ENCODE peak calls at places on chromosomes 16 and 17, in seven cellular contexts. V, M, S, J, P, L and O are unnamed samples.

GRCh38 chr16:23974223-23974622 is 138.4 kb downstream of the PRKCB start:
- DNase-seq in V (no peak), M (peak; percentile 92), S (no peak), J (no peak), P (peak; percentile 86), L (no peak), O (no peak)

GRCh38 chr16:66523861-66524354 is 26.0 kb downstream of the TK2 start:
- DNase-seq in V (no peak), M (no peak), S (no peak), J (no peak), P (no peak), L (peak; percentile 88), O (no peak)

GRCh38 chr17:81034168-81034777 is 678 bp upstream of the BAIAP2 start:
- DNase-seq in V (no peak), M (no peak), S (no peak), J (no peak), P (peak; percentile 50), L (no peak), O (no peak)

GRCh38 chr16:2935418-2935817 is 23.7 kb downstream of the FLYWCH1 start:
- DNase-seq in V (no peak), M (no peak), S (no peak), J (no peak), P (no peak), L (no peak), O (no peak)

GRCh38 chr17:76968707-76969597 is 100.7 kb downstream of the MGAT5B start:
- DNase-seq in V (no peak), M (peak; percentile 99), S (peak; percentile 60), J (no peak), P (peak; percentile 99), L (peak; percentile 20), O (no peak)

GRCh38 chr17:12254460-12254859 is 233.8 kb downstream of the MAP2K4 start:
- DNase-seq in V (no peak), M (no peak), S (no peak), J (no peak), P (no peak), L (no peak), O (no peak)

GRCh38 chr16:1491327-1491726 is 1.8 kb upstream of the TELO2 start:
- DNase-seq in V (no peak), M (peak; percentile 46), S (no peak), J (no peak), P (no peak), L (no peak), O (no peak)

GRCh38 chr17:45705123-45706009 is 78.8 kb upstream of the CRHR1 start:
- DNase-seq in V (no peak), M (no peak), S (peak; percentile 86), J (no peak), P (peak; percentile 51), L (no peak), O (no peak)

GRCh38 chr16:84244728-84245127 is 4.9 kb upstream of the KCNG4 start:
- DNase-seq in V (no peak), M (no peak), S (no peak), J (no peak), P (no peak), L (no peak), O (no peak)

GRCh38 chr16:84247341-84247740 is 7.5 kb upstream of the KCNG4 start:
- DNase-seq in V (no peak), M (no peak), S (peak; percentile 92), J (no peak), P (no peak), L (no peak), O (no peak)

GRCh38 chr16:84245933-84246678 is 6.3 kb upstream of the KCNG4 start:
- DNase-seq in V (no peak), M (no peak), S (no peak), J (no peak), P (no peak), L (no peak), O (no peak)

GRCh38 chr16:84246679-84247077 is 6.9 kb upstream of the KCNG4 start:
- DNase-seq in V (no peak), M (no peak), S (peak; percentile 51), J (no peak), P (no peak), L (no peak), O (no peak)

DNA sequence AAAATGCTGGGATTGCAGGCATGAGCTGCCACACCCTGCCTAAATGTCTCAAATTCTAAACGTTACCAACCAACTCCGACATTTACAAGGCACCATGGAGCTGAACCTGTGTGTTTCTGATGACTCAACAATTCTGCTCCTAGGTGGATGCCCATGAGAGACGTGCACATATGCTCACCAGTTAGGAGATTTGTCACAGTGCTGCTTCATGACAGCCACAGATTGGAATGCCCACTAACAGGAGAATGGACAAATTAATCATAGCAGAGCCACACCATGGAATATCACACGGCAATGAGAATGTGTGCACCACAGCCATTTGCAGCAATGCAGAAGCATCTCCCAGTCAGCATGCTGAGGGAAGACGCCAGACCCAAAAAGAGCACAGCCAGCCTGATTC is 8.0 kb upstream of the KCNG4 start:
- DNase-seq in V (no peak), M (no peak), S (peak; percentile 97), J (no peak), P (no peak), L (no peak), O (no peak)
- H3K27ac ChIP-seq in V (no peak overlapping the region), M (no peak overlapping the region), S (peak overlapping the region; percentile 90), J (no peak overlapping the region), P (no peak overlapping the region), L (no peak overlapping the region), O (no peak overlapping the region)

GRCh38 chr16:27335349-27336052 is 21.7 kb downstream of the IL4R start:
- DNase-seq in V (no peak), M (no peak), S (no peak), J (no peak), P (no peak), L (no peak), O (no peak)
- H3K27ac ChIP-seq in V (peak overlapping the region; percentile 98), M (no peak overlapping the region), S (no peak overlapping the region), J (no peak overlapping the region), P (no peak overlapping the region), L (no peak overlapping the region), O (no peak overlapping the region)

GRCh38 chr17:9235346-9235745 is 214.0 kb downstream of the NTN1 start:
- DNase-seq in V (no peak), M (no peak), S (no peak), J (no peak), P (no peak), L (no peak), O (no peak)

GRCh38 chr17:9234404-9234945 is 213.2 kb downstream of the NTN1 start:
- DNase-seq in V (no peak), M (no peak), S (no peak), J (no peak), P (no peak), L (no peak), O (no peak)

GRCh38 chr17:9232591-9233270 is 211.4 kb downstream of the NTN1 start:
- DNase-seq in V (peak; percentile 93), M (no peak), S (no peak), J (no peak), P (no peak), L (no peak), O (no peak)

GRCh38 chr17:9233271-9233599 is 211.9 kb downstream of the NTN1 start:
- DNase-seq in V (no peak), M (no peak), S (no peak), J (no peak), P (no peak), L (no peak), O (no peak)

GRCh38 chr17:9233761-9234160 is 212.5 kb downstream of the NTN1 start:
- DNase-seq in V (no peak), M (no peak), S (no peak), J (no peak), P (no peak), L (no peak), O (no peak)
- H3K27ac ChIP-seq in V (peak overlapping the region; percentile 84), M (no peak overlapping the region), S (no peak overlapping the region), J (no peak overlapping the region), P (no peak overlapping the region), L (no peak overlapping the region), O (no peak overlapping the region)

GRCh38 chr17:43780135-43780534 is at the start of gene CFAP97D1:
- DNase-seq in V (no peak), M (no peak), S (no peak), J (no peak), P (no peak), L (peak; percentile 15), O (no peak)
- H3K27ac ChIP-seq in V (peak within 1 kb of the TSS; percentile 100), M (no peak within 1 kb of the TSS), S (no peak within 1 kb of the TSS), J (peak within 1 kb of the TSS; percentile 100), P (no peak within 1 kb of the TSS), L (peak within 1 kb of the TSS; percentile 100), O (peak within 1 kb of the TSS; percentile 98)

DNA sequence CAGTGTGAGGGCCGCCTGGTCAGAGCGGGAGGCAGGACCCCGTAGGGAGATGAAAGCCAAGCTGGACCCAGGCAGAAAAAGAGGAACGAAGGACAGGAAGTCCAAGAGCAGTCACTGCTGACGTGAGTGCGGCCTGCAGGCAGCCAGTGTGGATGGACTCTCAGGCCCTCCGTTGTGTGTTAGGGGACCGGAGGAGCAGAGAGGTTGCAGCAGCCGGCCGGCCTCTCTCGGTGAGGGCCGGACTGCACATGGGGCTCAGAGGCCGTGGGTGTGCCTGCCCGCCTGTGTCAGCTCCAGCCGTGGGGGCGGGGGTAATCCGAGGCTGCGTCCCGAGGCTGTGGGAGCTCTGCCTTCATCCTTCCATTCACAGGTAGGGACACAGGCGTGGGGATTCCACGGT is 67.4 kb downstream of the JPH3 start:
- DNase-seq in V (no peak), M (no peak), S (no peak), J (no peak), P (no peak), L (no peak), O (no peak)
- H3K27ac ChIP-seq in V (no peak overlapping the region), M (no peak overlapping the region), S (no peak overlapping the region), J (no peak overlapping the region), P (no peak overlapping the region), L (no peak overlapping the region), O (no peak overlapping the region)

GRCh38 chr16:85461814-85462404 is 151.2 kb upstream of the GSE1 start:
- DNase-seq in V (peak; percentile 65), M (peak; percentile 80), S (no peak), J (no peak), P (peak; percentile 91), L (peak; percentile 90), O (no peak)

GRCh38 chr16:85458952-85459351 is 154.2 kb upstream of the GSE1 start:
- DNase-seq in V (no peak), M (no peak), S (no peak), J (no peak), P (no peak), L (peak; percentile 94), O (no peak)

GRCh38 chr16:85460983-85461813 is 151.9 kb upstream of the GSE1 start:
- DNase-seq in V (peak; percentile 67), M (no peak), S (no peak), J (no peak), P (peak; percentile 54), L (peak; percentile 80), O (no peak)

GRCh38 chr16:85459529-85460251 is 153.4 kb upstream of the GSE1 start:
- DNase-seq in V (peak; percentile 90), M (no peak), S (no peak), J (peak; percentile 30), P (no peak), L (peak; percentile 78), O (no peak)

DNA sequence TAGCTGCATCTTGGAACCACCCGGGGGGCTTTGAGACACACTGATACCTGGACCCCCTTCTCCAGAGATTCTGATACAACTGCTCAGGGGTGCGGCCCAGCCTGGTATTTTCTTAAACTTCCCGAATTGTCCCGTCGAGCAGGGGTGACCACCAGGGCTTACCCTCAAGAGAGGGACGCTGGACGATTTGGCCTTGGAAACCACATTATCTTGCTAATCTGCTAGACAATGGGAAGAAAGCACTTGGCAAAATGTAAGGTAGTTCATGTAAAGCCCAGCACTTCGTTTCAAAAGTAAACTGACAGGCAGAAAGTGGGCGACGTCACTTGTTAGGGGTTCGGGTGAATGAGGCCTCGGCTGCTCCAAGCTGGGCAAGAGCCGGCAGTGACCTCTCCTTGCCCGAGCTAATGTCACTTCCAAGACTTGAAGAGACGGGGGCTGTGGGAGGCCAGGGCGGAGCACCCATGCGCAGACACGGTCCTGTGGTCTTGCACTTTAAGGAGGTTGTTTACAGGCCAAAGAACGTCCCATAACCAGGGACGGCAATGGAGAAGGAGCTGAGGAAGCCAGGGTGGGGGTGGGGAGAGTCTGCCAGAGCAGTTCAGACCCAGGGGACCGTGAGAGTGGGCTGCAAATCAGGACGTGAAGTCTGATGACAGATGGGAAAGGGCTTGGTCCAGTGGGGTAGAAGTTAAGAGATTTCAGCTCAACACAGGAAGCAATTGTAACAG is 152.7 kb upstream of the GSE1 start:
- DNase-seq in V (no peak), M (peak; percentile 67), S (no peak), J (no peak), P (no peak), L (peak; percentile 91), O (no peak)
- H3K27ac ChIP-seq in V (peak overlapping the region; percentile 57), M (no peak overlapping the region), S (no peak overlapping the region), J (peak overlapping the region; percentile 20), P (no peak overlapping the region), L (peak overlapping the region; percentile 89), O (no peak overlapping the region)